ENCODE peak calls at places on chromosome 13, in seven cellular contexts. Q is K562, L is WTC11, C is endothelial cell of umbilical vein, H is A549, M is SK-N-SH, W is H1. A is an unnamed sample.

GRCh38 chr13:103799028-103799427 is 732.8 kb upstream of the SLC10A2 start:
- DNase-seq in Q (no peak), L (no peak), W (no peak), C (no peak), H (no peak), M (no peak), A (no peak)

GRCh38 chr13:99432637-99433542 is 68.4 kb upstream of the TM9SF2 start:
- DNase-seq in L (peak), W (no peak), Q (peak), H (peak), M (no peak), C (peak), A (peak)

GRCh38 chr13:75120071-75120470 is 361.9 kb downstream of the TBC1D4 start:
- DNase-seq in L (no peak), C (no peak), H (no peak), M (no peak), Q (no peak), W (no peak), A (no peak)

GRCh38 chr13:113009743-113010509 is 40.9 kb downstream of the MCF2L start:
- DNase-seq in L (no peak), M (peak), Q (no peak), H (no peak), C (no peak), W (no peak), A (no peak)

GRCh38 chr13:61916483-61916882 is 500.8 kb upstream of the PCDH20 start:
- DNase-seq in L (no peak), H (no peak), M (no peak), C (no peak), W (no peak), Q (no peak), A (no peak)

GRCh38 chr13:30618186-30618937 is 642 bp downstream of the USPL1 start:
- DNase-seq in M (no peak), L (no peak), C (peak), H (no peak), W (no peak), Q (no peak), A (peak)

GRCh38 chr13:29361716-29362115 is 233.8 kb downstream of the SLC7A1 start:
- DNase-seq in C (no peak), H (no peak), W (no peak), M (no peak), L (no peak), Q (no peak), A (no peak)

GRCh38 chr13:41587490-41587889 is 130.1 kb downstream of the RGCC start:
- DNase-seq in H (no peak), Q (no peak), M (no peak), C (no peak), W (peak), L (peak), A (no peak)

GRCh38 chr13:109113427-109113826 is 484.0 kb downstream of the MYO16 start:
- DNase-seq in W (no peak), C (no peak), L (no peak), H (no peak), Q (no peak), M (no peak), A (no peak)

DNA sequence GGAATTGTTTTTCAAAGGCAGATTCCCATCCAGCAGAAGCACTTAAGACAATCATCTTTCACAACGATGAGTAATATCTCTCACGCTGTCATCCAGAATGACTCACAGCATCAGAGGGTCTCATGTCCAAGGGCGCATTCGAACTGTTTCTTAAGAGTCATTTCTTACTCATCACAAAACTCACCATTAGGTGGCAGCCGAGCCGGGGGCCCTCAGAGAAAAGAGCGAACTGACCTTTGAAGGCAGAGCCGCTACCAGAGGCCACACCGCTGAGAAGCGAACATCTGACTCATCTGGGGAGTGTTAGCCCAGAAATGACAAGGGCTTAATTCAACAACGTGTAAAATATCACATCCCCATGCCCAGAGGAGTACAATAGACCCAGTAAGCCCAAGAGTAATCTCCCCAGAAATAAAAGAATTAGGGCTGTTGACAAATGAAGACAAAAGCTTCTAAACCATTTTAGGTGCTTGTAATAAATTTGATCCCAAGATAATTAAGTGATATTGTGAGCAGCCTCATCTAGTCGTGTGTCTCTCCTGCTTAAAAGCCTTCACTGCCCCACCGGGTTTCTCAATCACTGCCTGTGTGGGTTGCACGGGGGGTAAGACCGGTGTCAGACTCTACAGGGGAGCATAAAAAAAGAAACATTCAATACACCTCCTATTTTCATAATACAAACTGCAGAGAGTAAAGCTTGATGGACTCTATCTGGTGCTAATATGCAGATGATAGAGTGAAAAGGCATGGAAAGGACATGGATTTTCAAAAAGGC is 96.2 kb downstream of the CYSLTR2 start:
- DNase-seq in M (peak), C (peak), L (peak), H (peak), Q (peak), W (peak), A (peak)
- TF ChIP-seq MAX in M (peak), C (no peak), L (no peak), H (peak), Q (no peak), W (no peak), A (peak)

GRCh38 chr13:39515231-39515630 is 87.8 kb downstream of the LHFPL6 start:
- DNase-seq in H (no peak), L (no peak), M (no peak), W (no peak), Q (no peak), C (no peak), A (no peak)

GRCh38 chr13:39512687-39513086 is 90.3 kb downstream of the LHFPL6 start:
- DNase-seq in L (no peak), Q (no peak), M (no peak), W (no peak), C (no peak), H (no peak), A (no peak)

GRCh38 chr13:39510296-39510695 is 92.7 kb downstream of the LHFPL6 start:
- DNase-seq in W (no peak), H (no peak), C (no peak), L (no peak), Q (no peak), M (no peak), A (no peak)

DNA sequence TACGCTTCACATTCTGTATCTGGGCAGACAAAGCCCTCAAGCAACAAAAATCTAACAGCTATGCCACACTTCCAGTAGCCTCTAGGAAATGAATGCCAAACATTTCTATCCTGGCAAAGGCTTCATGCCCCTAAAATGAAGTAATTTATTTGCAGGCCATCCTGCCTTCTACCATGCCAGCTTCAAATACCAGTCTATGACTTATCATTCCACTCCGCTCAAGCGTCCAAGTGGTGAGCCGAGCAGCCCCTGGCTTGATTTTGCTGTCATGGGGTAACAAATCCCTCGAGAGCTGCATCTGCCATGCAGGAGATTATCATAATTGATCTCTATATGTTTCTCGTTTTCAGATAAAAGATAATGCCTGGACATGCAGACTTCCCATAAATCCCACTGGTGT is 86.9 kb downstream of the LHFPL6 start:
- DNase-seq in M (peak), Q (no peak), W (no peak), L (no peak), H (no peak), C (no peak), A (no peak)
- TF ChIP-seq MAX in M (no peak), Q (no peak), W (no peak), L (no peak), H (no peak), C (no peak), A (no peak)

DNA sequence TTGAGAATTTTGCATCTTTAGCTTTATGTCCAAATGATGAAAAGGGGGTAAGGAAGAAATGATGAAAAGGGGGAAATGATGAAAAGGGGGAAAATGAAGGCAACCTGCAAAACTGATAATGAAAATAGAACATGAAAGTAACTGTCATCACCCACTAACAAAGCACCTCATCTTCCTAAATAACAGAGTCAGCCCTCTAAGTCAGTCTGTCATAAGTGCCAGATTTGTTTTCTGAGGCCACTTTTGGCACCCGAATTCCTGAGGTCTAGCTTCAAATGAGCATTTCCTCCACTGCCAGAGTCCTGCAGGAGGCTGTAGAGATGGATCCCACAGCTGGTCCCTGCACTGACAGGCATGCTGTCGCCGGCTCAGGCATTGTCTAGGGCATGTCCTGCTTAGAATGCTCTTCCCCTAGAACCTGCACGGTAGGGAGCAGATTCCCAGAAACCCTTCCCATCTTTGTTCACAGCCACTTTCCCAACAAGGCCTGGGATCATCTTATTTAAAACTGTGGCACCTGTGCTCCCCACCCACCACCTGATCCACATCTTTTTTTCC is 25.3 kb downstream of the RAP2A start:
- DNase-seq in M (no peak), H (no peak), Q (no peak), L (no peak), C (no peak), W (no peak), A (no peak)
- TF ChIP-seq MAX in M (no peak), H (no peak), Q (no peak), L (no peak), C (no peak), W (no peak), A (no peak)

DNA sequence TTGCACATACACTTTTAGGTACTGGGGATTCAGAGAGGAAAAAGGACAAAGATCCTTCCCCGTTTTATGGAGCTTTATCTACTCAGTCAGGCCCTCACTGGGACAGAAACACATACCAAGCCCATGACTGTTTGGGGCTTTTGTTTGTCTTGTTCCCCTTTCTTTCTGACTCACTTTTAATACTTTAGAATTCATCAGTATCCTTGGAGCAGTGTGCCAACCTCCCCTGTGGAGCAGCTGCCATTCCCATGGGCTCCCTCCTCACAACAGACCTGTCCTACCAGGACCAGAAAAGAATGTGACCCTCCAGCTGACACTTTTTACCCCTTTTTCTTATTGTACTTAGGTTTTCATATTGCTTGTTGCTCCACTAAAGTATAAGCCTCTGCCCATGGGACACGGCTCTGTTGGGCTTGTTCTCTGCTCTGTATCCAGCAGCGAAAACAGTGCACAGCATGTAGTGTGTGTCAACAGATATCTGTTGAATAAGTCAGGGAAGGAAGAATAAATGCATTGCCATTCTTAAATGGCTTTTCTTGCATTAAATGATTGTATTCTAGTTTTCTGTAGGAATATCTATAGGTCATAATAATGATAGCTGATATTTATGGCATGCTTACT is 431.1 kb downstream of the EFNB2 start:
- DNase-seq in W (no peak), Q (no peak), M (no peak), L (no peak), C (peak), H (peak), A (no peak)
- TF ChIP-seq MAX in W (no peak), Q (no peak), M (no peak), L (no peak), C (no peak), H (peak), A (no peak)

GRCh38 chr13:106262886-106263285 is 272.6 kb downstream of the EFNB2 start:
- DNase-seq in H (no peak), M (no peak), W (no peak), C (no peak), L (no peak), Q (no peak), A (no peak)
- TF ChIP-seq MAX in H (no peak), M (no peak), W (no peak), C (no peak), L (no peak), Q (no peak), A (no peak)

GRCh38 chr13:37059848-37060192 is 332 bp upstream of the SUPT20H start:
- DNase-seq in Q (no peak), C (no peak), L (no peak), W (no peak), M (no peak), H (no peak), A (no peak)

GRCh38 chr13:37059136-37059847 is at the start of gene SUPT20H:
- DNase-seq in C (peak), M (peak), Q (peak), H (peak), L (peak), W (peak), A (peak)

GRCh38 chr13:37058801-37059135 is 720 bp downstream of the SUPT20H start:
- DNase-seq in Q (peak), C (no peak), W (no peak), H (peak), L (no peak), M (peak), A (peak)
- TF ChIP-seq MAX in Q (no peak), C (no peak), W (no peak), H (no peak), L (no peak), M (no peak), A (no peak)

GRCh38 chr13:53321301-53321700 is 292.7 kb downstream of the OLFM4 start:
- DNase-seq in M (no peak), C (no peak), W (no peak), H (no peak), L (no peak), Q (no peak), A (no peak)
- TF ChIP-seq MAX in M (no peak), C (no peak), W (no peak), H (no peak), L (no peak), Q (no peak), A (no peak)

DNA sequence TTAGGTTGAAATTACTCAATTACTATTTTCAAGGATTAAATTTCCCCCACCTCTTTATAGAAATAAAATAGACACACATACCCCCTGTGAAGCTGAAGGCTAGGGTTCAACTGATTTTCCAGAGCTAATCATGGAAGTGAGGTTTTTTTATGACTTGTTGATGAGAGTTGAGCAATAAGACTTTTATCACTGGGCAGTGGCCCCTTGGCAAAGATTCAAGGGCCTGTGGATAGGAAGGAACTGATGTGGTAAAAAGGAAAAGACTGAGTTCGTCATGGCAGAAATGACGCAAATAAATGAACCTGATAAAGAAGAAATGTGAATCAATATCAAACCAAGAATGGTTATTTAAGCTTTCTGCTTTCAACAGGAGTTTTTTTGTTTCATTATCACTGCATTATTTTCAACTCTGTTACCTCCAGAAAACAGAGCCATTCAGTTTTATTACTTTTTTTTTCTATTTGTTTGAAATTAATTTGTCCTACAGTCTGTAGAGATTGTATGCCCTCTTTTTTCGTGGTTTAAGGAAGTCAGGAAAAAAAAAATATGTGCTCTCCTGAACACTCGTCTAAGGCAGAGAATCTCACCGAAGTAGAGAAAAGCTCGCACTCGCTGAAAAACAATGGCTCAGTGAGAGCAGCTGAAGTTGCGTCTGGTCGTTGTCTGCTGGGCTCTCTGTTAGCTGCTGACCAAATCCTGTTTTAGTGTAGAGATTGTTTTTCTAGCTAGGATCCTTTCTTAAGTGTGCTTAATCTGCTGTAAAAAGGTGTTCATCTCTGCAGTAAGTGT is 38.9 kb downstream of the STOML3 start:
- DNase-seq in M (no peak), L (no peak), H (no peak), Q (no peak), C (peak), W (no peak), A (no peak)
- TF ChIP-seq MAX in M (no peak), L (no peak), H (no peak), Q (no peak), C (no peak), W (no peak), A (no peak)

DNA sequence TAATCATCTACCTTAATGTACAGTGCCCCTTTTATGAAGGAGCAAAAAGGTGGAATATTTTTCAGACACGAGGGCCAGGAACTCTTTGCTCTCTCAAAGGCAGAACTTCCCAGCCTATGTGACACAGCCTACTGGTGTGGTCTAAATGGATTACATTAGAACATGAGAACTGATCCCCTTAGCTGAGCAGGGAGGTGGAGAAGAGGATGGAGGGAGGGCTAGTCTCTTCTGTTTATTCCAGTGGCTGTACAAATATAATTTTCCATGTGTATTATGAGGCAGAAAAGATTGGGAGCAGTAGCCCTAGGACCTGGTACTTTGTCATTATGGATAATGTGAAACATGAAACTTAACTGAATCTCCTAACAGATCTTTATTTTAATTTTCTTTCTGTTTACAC is 82.1 kb downstream of the WDFY2 start:
- DNase-seq in L (no peak), H (no peak), C (no peak), W (no peak), M (no peak), Q (no peak), A (no peak)
- TF ChIP-seq MAX in L (no peak), H (no peak), C (no peak), W (no peak), M (no peak), Q (no peak), A (no peak)

GRCh38 chr13:25051065-25051464 is 44.9 kb upstream of the PABPC3 start:
- DNase-seq in W (no peak), L (no peak), C (no peak), M (no peak), H (no peak), Q (no peak), A (no peak)
- TF ChIP-seq MAX in W (no peak), L (no peak), C (no peak), M (no peak), H (no peak), Q (no peak), A (no peak)

A was measured in NB4.